ENCODE peak calls at places on chromosomes 5 and 9, in eight cellular contexts. One of them, this sample, is unnamed.

GRCh38 chr9:134168731-134169130 is 4.4 kb upstream of the RNU6ATAC start:
- DNase-seq in prostate gland: no peak
- DNase-seq in tibial nerve: no peak
- DNase-seq in heart left ventricle: no peak
- DNase-seq in endothelial cell of umbilical vein: no peak
- DNase-seq in NB4: peak
- DNase-seq in ovary: no peak
- DNase-seq in adrenal gland: no peak
- DNase-seq in this sample: no peak

GRCh38 chr9:114696814-114697544 is 15.0 kb upstream of the TEX48 start:
- DNase-seq in prostate gland: no peak
- DNase-seq in heart left ventricle: no peak
- DNase-seq in ovary: no peak
- DNase-seq in tibial nerve: no peak
- DNase-seq in NB4: no peak
- DNase-seq in endothelial cell of umbilical vein: no peak
- DNase-seq in adrenal gland: no peak
- DNase-seq in this sample: no peak

GRCh38 chr9:113633782-113634596 is 170.5 kb downstream of the RGS3 start:
- DNase-seq in prostate gland: no peak
- DNase-seq in NB4: no peak
- DNase-seq in adrenal gland: peak
- DNase-seq in endothelial cell of umbilical vein: no peak
- DNase-seq in ovary: no peak
- DNase-seq in heart left ventricle: no peak
- DNase-seq in tibial nerve: no peak
- DNase-seq in this sample: no peak

GRCh38 chr5:867300-867699 is 16.5 kb upstream of the ZDHHC11 start:
- DNase-seq in NB4: no peak
- DNase-seq in ovary: no peak
- DNase-seq in adrenal gland: no peak
- DNase-seq in endothelial cell of umbilical vein: no peak
- DNase-seq in prostate gland: no peak
- DNase-seq in tibial nerve: no peak
- DNase-seq in heart left ventricle: no peak
- DNase-seq in this sample: no peak

GRCh38 chr5:113065626-113066025 is 89.0 kb downstream of the DCP2 start:
- DNase-seq in heart left ventricle: no peak
- DNase-seq in adrenal gland: no peak
- DNase-seq in endothelial cell of umbilical vein: no peak
- DNase-seq in tibial nerve: no peak
- DNase-seq in ovary: no peak
- DNase-seq in NB4: no peak
- DNase-seq in prostate gland: no peak
- DNase-seq in this sample: no peak

GRCh38 chr5:143606043-143606752 is 202.7 kb upstream of the NR3C1 start:
- DNase-seq in heart left ventricle: no peak
- DNase-seq in endothelial cell of umbilical vein: no peak
- DNase-seq in adrenal gland: no peak
- DNase-seq in prostate gland: no peak
- DNase-seq in ovary: no peak
- DNase-seq in tibial nerve: no peak
- DNase-seq in NB4: peak
- DNase-seq in this sample: peak

GRCh38 chr9:79166005-79166404 is 405.8 kb upstream of the TLE4 start:
- DNase-seq in ovary: no peak
- DNase-seq in tibial nerve: no peak
- DNase-seq in prostate gland: peak
- DNase-seq in NB4: no peak
- DNase-seq in endothelial cell of umbilical vein: no peak
- DNase-seq in adrenal gland: no peak
- DNase-seq in heart left ventricle: no peak
- DNase-seq in this sample: no peak

GRCh38 chr5:127288676-127289075 is 1.9 kb upstream of the MEGF10 start:
- DNase-seq in endothelial cell of umbilical vein: no peak
- DNase-seq in NB4: no peak
- DNase-seq in prostate gland: no peak
- DNase-seq in tibial nerve: no peak
- DNase-seq in adrenal gland: no peak
- DNase-seq in ovary: no peak
- DNase-seq in heart left ventricle: no peak
- DNase-seq in this sample: no peak

GRCh38 chr5:158435161-158435616 is 576.2 kb upstream of the CLINT1 start:
- DNase-seq in ovary: no peak
- DNase-seq in tibial nerve: no peak
- DNase-seq in heart left ventricle: no peak
- DNase-seq in endothelial cell of umbilical vein: no peak
- DNase-seq in NB4: peak
- DNase-seq in prostate gland: no peak
- DNase-seq in adrenal gland: no peak
- DNase-seq in this sample: no peak

GRCh38 chr9:78188594-78188993 is 47.3 kb upstream of the CEP78 start:
- DNase-seq in adrenal gland: no peak
- DNase-seq in prostate gland: no peak
- DNase-seq in endothelial cell of umbilical vein: no peak
- DNase-seq in heart left ventricle: no peak
- DNase-seq in ovary: no peak
- DNase-seq in tibial nerve: no peak
- DNase-seq in NB4: no peak
- DNase-seq in this sample: no peak

GRCh38 chr5:37722236-37723146 is 117.3 kb downstream of the GDNF start:
- DNase-seq in endothelial cell of umbilical vein: peak
- DNase-seq in prostate gland: no peak
- DNase-seq in tibial nerve: no peak
- DNase-seq in adrenal gland: no peak
- DNase-seq in NB4: peak
- DNase-seq in ovary: no peak
- DNase-seq in heart left ventricle: no peak
- DNase-seq in this sample: no peak

GRCh38 chr5:179235416-179236400 is 109.6 kb downstream of the ADAMTS2 start:
- DNase-seq in adrenal gland: no peak
- DNase-seq in endothelial cell of umbilical vein: no peak
- DNase-seq in tibial nerve: no peak
- DNase-seq in ovary: no peak
- DNase-seq in NB4: no peak
- DNase-seq in prostate gland: no peak
- DNase-seq in heart left ventricle: no peak
- DNase-seq in this sample: no peak

GRCh38 chr5:77957-78804 is 13.8 kb upstream of the PLEKHG4B start:
- DNase-seq in tibial nerve: no peak
- DNase-seq in ovary: no peak
- DNase-seq in adrenal gland: no peak
- DNase-seq in NB4: peak
- DNase-seq in endothelial cell of umbilical vein: no peak
- DNase-seq in prostate gland: peak
- DNase-seq in heart left ventricle: peak
- DNase-seq in this sample: peak

GRCh38 chr5:14156611-14157493 is 13.7 kb downstream of the TRIO start:
- DNase-seq in NB4: peak
- DNase-seq in prostate gland: no peak
- DNase-seq in endothelial cell of umbilical vein: peak
- DNase-seq in heart left ventricle: no peak
- DNase-seq in tibial nerve: no peak
- DNase-seq in adrenal gland: peak
- DNase-seq in ovary: no peak
- DNase-seq in this sample: peak

GRCh38 chr5:177538876-177539275 is 15.5 kb downstream of the FAM193B start:
- DNase-seq in heart left ventricle: no peak
- DNase-seq in prostate gland: no peak
- DNase-seq in endothelial cell of umbilical vein: no peak
- DNase-seq in tibial nerve: no peak
- DNase-seq in ovary: no peak
- DNase-seq in NB4: no peak
- DNase-seq in adrenal gland: no peak
- DNase-seq in this sample: no peak

GRCh38 chr5:128376577-128376976 is 161.5 kb downstream of the FBN2 start:
- DNase-seq in adrenal gland: no peak
- DNase-seq in ovary: no peak
- DNase-seq in NB4: no peak
- DNase-seq in tibial nerve: no peak
- DNase-seq in prostate gland: no peak
- DNase-seq in heart left ventricle: no peak
- DNase-seq in endothelial cell of umbilical vein: no peak
- DNase-seq in this sample: no peak

DNA sequence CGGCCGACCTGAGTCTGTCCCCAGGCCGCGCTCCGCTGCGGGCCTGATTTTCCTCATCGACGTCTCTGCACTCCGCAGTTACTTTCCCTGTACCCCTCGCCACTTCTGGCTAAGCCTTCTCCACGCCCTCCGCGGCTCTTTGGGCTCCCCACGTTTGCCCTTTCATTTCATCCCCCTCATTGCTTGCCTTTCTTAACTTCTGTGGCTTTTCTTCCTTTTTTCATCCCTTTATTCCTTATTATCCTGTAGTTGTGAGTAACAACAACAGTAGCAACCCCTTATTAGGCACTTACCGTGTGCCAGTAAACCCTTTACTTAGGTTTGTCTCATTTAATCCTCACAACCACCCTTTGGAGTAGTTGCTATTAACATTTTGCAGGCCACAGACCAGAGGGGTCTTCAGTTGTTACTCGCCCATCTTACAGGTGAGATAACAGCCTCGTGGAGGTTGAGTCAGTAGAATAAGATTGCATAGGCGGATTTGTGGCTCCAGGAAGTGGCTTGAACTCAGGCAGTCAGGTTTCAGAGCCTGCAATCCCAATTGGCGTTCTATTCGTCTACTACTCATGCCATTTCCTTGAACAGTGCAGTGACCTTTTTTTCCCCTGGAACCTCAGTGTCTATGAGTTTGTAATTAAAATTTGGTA is 724 bp downstream of the TCERG1 start:
- DNase-seq in prostate gland: no peak
- DNase-seq in ovary: no peak
- DNase-seq in heart left ventricle: no peak
- DNase-seq in endothelial cell of umbilical vein: peak
- DNase-seq in tibial nerve: no peak
- DNase-seq in NB4: peak
- DNase-seq in adrenal gland: no peak
- DNase-seq in this sample: no peak
- TF ChIP-seq POLR2A in prostate gland: no peak
- TF ChIP-seq POLR2A in ovary: no peak
- TF ChIP-seq POLR2A in heart left ventricle: no peak
- TF ChIP-seq POLR2A in endothelial cell of umbilical vein: peak
- TF ChIP-seq POLR2A in tibial nerve: no peak
- TF ChIP-seq POLR2A in NB4: no peak
- TF ChIP-seq POLR2A in adrenal gland: no peak
- TF ChIP-seq POLR2A in this sample: no peak

GRCh38 chr9:33447404-33448158 is at the start of gene AQP3:
- DNase-seq in ovary: peak
- DNase-seq in adrenal gland: no peak
- DNase-seq in tibial nerve: peak
- DNase-seq in prostate gland: peak
- DNase-seq in heart left ventricle: peak
- DNase-seq in endothelial cell of umbilical vein: peak
- DNase-seq in NB4: peak
- DNase-seq in this sample: no peak
- TF ChIP-seq POLR2A in ovary: no peak
- TF ChIP-seq POLR2A in adrenal gland: no peak
- TF ChIP-seq POLR2A in tibial nerve: no peak
- TF ChIP-seq POLR2A in prostate gland: peak
- TF ChIP-seq POLR2A in heart left ventricle: no peak
- TF ChIP-seq POLR2A in endothelial cell of umbilical vein: no peak
- TF ChIP-seq POLR2A in NB4: no peak
- TF ChIP-seq POLR2A in this sample: no peak

GRCh38 chr5:149471406-149472183 is 79.6 kb downstream of the CSNK1A1 start:
- DNase-seq in prostate gland: peak
- DNase-seq in tibial nerve: no peak
- DNase-seq in adrenal gland: no peak
- DNase-seq in NB4: no peak
- DNase-seq in ovary: no peak
- DNase-seq in heart left ventricle: no peak
- DNase-seq in endothelial cell of umbilical vein: peak
- DNase-seq in this sample: peak
- TF ChIP-seq POLR2A in prostate gland: no peak
- TF ChIP-seq POLR2A in tibial nerve: no peak
- TF ChIP-seq POLR2A in adrenal gland: no peak
- TF ChIP-seq POLR2A in NB4: no peak
- TF ChIP-seq POLR2A in ovary: no peak
- TF ChIP-seq POLR2A in heart left ventricle: no peak
- TF ChIP-seq POLR2A in endothelial cell of umbilical vein: no peak
- TF ChIP-seq POLR2A in this sample: no peak

GRCh38 chr9:109013678-109014145 is 413 bp upstream of the CTNNAL1 start:
- DNase-seq in NB4: no peak
- DNase-seq in tibial nerve: no peak
- DNase-seq in heart left ventricle: no peak
- DNase-seq in prostate gland: no peak
- DNase-seq in ovary: no peak
- DNase-seq in adrenal gland: no peak
- DNase-seq in endothelial cell of umbilical vein: no peak
- DNase-seq in this sample: no peak

GRCh38 chr9:109014267-109015025 is 1.1 kb upstream of the CTNNAL1 start:
- DNase-seq in heart left ventricle: no peak
- DNase-seq in prostate gland: no peak
- DNase-seq in endothelial cell of umbilical vein: peak
- DNase-seq in NB4: peak
- DNase-seq in tibial nerve: no peak
- DNase-seq in adrenal gland: peak
- DNase-seq in ovary: peak
- DNase-seq in this sample: no peak

GRCh38 chr9:109012876-109013677 is at the start of gene CTNNAL1:
- DNase-seq in adrenal gland: peak
- DNase-seq in heart left ventricle: peak
- DNase-seq in NB4: peak
- DNase-seq in prostate gland: peak
- DNase-seq in ovary: peak
- DNase-seq in endothelial cell of umbilical vein: peak
- DNase-seq in tibial nerve: peak
- DNase-seq in this sample: peak

GRCh38 chr9:109010676-109011655 is 2.3 kb downstream of the CTNNAL1 start:
- DNase-seq in adrenal gland: peak
- DNase-seq in endothelial cell of umbilical vein: peak
- DNase-seq in heart left ventricle: no peak
- DNase-seq in NB4: peak
- DNase-seq in ovary: no peak
- DNase-seq in tibial nerve: no peak
- DNase-seq in prostate gland: no peak
- DNase-seq in this sample: no peak

DNA sequence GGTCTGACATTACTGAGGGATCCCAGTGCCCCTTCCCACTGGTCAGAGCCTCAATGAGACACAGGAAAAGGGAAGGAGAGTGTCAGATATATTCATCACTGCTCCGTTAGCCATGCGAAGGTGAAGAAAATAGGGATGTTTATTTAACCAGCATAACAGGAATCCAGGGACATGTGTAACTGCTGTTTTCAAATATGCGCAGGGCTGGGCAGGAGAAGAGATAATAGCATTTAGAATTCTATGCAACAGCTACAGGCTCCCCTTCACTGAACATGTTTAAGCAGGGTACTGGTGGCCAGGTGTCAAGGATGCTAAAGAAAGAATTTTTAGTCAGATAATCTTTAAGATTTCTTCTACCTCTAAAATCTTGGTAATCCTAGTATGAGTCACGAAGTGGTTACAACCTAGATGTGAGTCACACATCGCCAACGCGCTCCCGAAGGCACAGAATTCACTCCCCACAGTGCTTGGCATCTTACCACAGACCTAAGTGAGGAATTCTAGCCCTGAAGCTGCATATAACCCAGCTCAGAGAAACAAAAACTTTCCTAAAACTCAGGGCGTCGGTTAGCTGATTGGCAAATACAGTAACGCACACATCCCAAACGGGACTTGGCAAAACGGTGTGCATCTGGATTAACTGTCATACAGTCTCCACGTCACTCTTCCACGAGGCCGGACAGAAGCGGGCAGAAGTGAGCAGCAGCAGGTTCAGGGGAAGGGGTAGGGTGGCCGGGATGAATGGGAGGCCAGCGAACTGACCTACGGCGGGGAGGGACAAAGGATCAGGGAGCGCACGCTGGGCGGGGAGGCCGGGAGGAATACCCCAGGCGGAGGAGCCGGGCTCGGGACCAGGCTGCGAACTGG is 1.1 kb downstream of the CTNNAL1 start:
- DNase-seq in endothelial cell of umbilical vein: peak
- DNase-seq in ovary: peak
- DNase-seq in prostate gland: peak
- DNase-seq in heart left ventricle: peak
- DNase-seq in adrenal gland: peak
- DNase-seq in tibial nerve: peak
- DNase-seq in NB4: peak
- DNase-seq in this sample: peak
- TF ChIP-seq POLR2A in endothelial cell of umbilical vein: no peak
- TF ChIP-seq POLR2A in ovary: no peak
- TF ChIP-seq POLR2A in prostate gland: no peak
- TF ChIP-seq POLR2A in heart left ventricle: no peak
- TF ChIP-seq POLR2A in adrenal gland: peak
- TF ChIP-seq POLR2A in tibial nerve: no peak
- TF ChIP-seq POLR2A in NB4: no peak
- TF ChIP-seq POLR2A in this sample: peak